ENCODE peak calls at places on chromosome 19, in ten cellular contexts. C, D, S, H, M, Z, R, E, G and K are unnamed samples.

GRCh38 chr19:44758596-44758995 is 10.1 kb downstream of the BCL3 start:
- DNase-seq in C (no peak), D (no peak), S (no peak), H (no peak), M (peak), Z (no peak), R (no peak), E (no peak), G (no peak), K (no peak)

GRCh38 chr19:3282155-3282554 is 57.7 kb downstream of the CELF5 start:
- DNase-seq in C (no peak), D (no peak), S (no peak), H (no peak), M (no peak), Z (no peak), R (no peak), E (no peak), G (no peak), K (no peak)

GRCh38 chr19:40370997-40371801 is 18.8 kb downstream of the HIPK4 start:
- DNase-seq in C (no peak), D (no peak), S (no peak), H (no peak), M (no peak), Z (no peak), R (no peak), E (no peak), G (no peak), K (no peak)

GRCh38 chr19:45569619-45570421 is 14.8 kb downstream of the OPA3 start:
- DNase-seq in C (peak), D (peak), S (no peak), H (peak), M (peak), Z (peak), R (no peak), E (no peak), G (peak), K (peak)

GRCh38 chr19:13398780-13399726 is 107.2 kb downstream of the CACNA1A start:
- DNase-seq in C (peak), D (no peak), S (peak), H (no peak), M (peak), Z (no peak), R (peak), E (no peak), G (no peak), K (peak)

GRCh38 chr19:4487572-4487971 is 15.5 kb downstream of the HDGFL2 start:
- DNase-seq in C (no peak), D (no peak), S (no peak), H (no peak), M (no peak), Z (no peak), R (no peak), E (no peak), G (no peak), K (no peak)

GRCh38 chr19:47124937-47125668 is 5.5 kb upstream of the SAE1 start:
- DNase-seq in C (peak), D (no peak), S (peak), H (no peak), M (peak), Z (no peak), R (peak), E (peak), G (no peak), K (peak)

GRCh38 chr19:6772028-6772865 is at the start of gene VAV1:
- DNase-seq in C (no peak), D (peak), S (no peak), H (peak), M (no peak), Z (peak), R (no peak), E (no peak), G (no peak), K (no peak)

GRCh38 chr19:28862238-28862637 is 350.7 kb downstream of the UQCRFS1 start:
- DNase-seq in C (no peak), D (peak), S (no peak), H (no peak), M (no peak), Z (no peak), R (no peak), E (no peak), G (no peak), K (no peak)

GRCh38 chr19:42333975-42334696 is 8.7 kb downstream of the MEGF8 start:
- DNase-seq in C (no peak), D (no peak), S (no peak), H (no peak), M (no peak), Z (no peak), R (no peak), E (no peak), G (no peak), K (no peak)

GRCh38 chr19:7705387-7706187 is 3.7 kb upstream of the FCER2 start:
- DNase-seq in C (no peak), D (peak), S (no peak), H (peak), M (no peak), Z (peak), R (no peak), E (no peak), G (no peak), K (no peak)